ENCODE peak calls at places on chromosomes 4 and X, in seven cellular contexts. One of them, this sample, is unnamed.

GRCh38 chr4:69858683-69859082 is 1.3 kb downstream of the SULT1E1 start:
- DNase-seq in NCI-H146: no peak
- DNase-seq in GOT3: no peak
- DNase-seq in dorsolateral prefrontal cortex: no peak
- DNase-seq in NCI-H2171 treated with DMSO at 0.1 percent for 48 hours: peak
- DNase-seq in putamen: no peak
- DNase-seq in GM06990: no peak
- DNase-seq in this sample: peak

GRCh38 chr4:108416831-108417230 is 203.5 kb upstream of the RPL34 start:
- DNase-seq in NCI-H146: no peak
- DNase-seq in GOT3: no peak
- DNase-seq in dorsolateral prefrontal cortex: no peak
- DNase-seq in NCI-H2171 treated with DMSO at 0.1 percent for 48 hours: no peak
- DNase-seq in putamen: no peak
- DNase-seq in GM06990: no peak
- DNase-seq in this sample: no peak

GRCh38 chr4:118774321-118774720 is 61.6 kb downstream of the SEC24D start:
- DNase-seq in NCI-H146: no peak
- DNase-seq in GOT3: no peak
- DNase-seq in dorsolateral prefrontal cortex: no peak
- DNase-seq in NCI-H2171 treated with DMSO at 0.1 percent for 48 hours: no peak
- DNase-seq in putamen: no peak
- DNase-seq in GM06990: no peak
- DNase-seq in this sample: no peak

GRCh38 chr4:141127884-141128283 is 5.4 kb downstream of the RNF150 start:
- DNase-seq in NCI-H146: no peak
- DNase-seq in GOT3: no peak
- DNase-seq in dorsolateral prefrontal cortex: no peak
- DNase-seq in NCI-H2171 treated with DMSO at 0.1 percent for 48 hours: no peak
- DNase-seq in putamen: no peak
- DNase-seq in GM06990: no peak
- DNase-seq in this sample: peak

GRCh38 chrX:15737188-15737956 is 698 bp upstream of the CA5B start:
- DNase-seq in NCI-H146: no peak
- DNase-seq in GOT3: no peak
- DNase-seq in dorsolateral prefrontal cortex: no peak
- DNase-seq in NCI-H2171 treated with DMSO at 0.1 percent for 48 hours: no peak
- DNase-seq in putamen: no peak
- DNase-seq in GM06990: no peak
- DNase-seq in this sample: no peak

GRCh38 chr4:60195256-60195655 is 1004.9 kb upstream of the ADGRL3 start:
- DNase-seq in NCI-H146: no peak
- DNase-seq in GOT3: no peak
- DNase-seq in dorsolateral prefrontal cortex: no peak
- DNase-seq in NCI-H2171 treated with DMSO at 0.1 percent for 48 hours: no peak
- DNase-seq in putamen: no peak
- DNase-seq in GM06990: no peak
- DNase-seq in this sample: no peak

GRCh38 chr4:152451496-152451895 is 84.4 kb downstream of the FBXW7 start:
- DNase-seq in NCI-H146: no peak
- DNase-seq in GOT3: no peak
- DNase-seq in dorsolateral prefrontal cortex: no peak
- DNase-seq in NCI-H2171 treated with DMSO at 0.1 percent for 48 hours: no peak
- DNase-seq in putamen: no peak
- DNase-seq in GM06990: no peak
- DNase-seq in this sample: no peak

GRCh38 chr4:52873861-52874343 is 11.8 kb downstream of the RASL11B start:
- DNase-seq in NCI-H146: no peak
- DNase-seq in GOT3: no peak
- DNase-seq in dorsolateral prefrontal cortex: no peak
- DNase-seq in NCI-H2171 treated with DMSO at 0.1 percent for 48 hours: no peak
- DNase-seq in putamen: no peak
- DNase-seq in GM06990: no peak
- DNase-seq in this sample: no peak

GRCh38 chr4:186772936-186773335 is 49.3 kb upstream of the FAT1 start:
- DNase-seq in NCI-H146: no peak
- DNase-seq in GOT3: no peak
- DNase-seq in dorsolateral prefrontal cortex: no peak
- DNase-seq in NCI-H2171 treated with DMSO at 0.1 percent for 48 hours: no peak
- DNase-seq in putamen: no peak
- DNase-seq in GM06990: no peak
- DNase-seq in this sample: no peak

GRCh38 chr4:153467897-153468262 is 1.7 kb downstream of the TMEM131L start:
- DNase-seq in NCI-H146: no peak
- DNase-seq in GOT3: no peak
- DNase-seq in dorsolateral prefrontal cortex: no peak
- DNase-seq in NCI-H2171 treated with DMSO at 0.1 percent for 48 hours: no peak
- DNase-seq in putamen: no peak
- DNase-seq in GM06990: no peak
- DNase-seq in this sample: no peak

GRCh38 chrX:50596056-50596455 is 125.4 kb upstream of the DGKK start:
- DNase-seq in NCI-H146: no peak
- DNase-seq in GOT3: no peak
- DNase-seq in dorsolateral prefrontal cortex: no peak
- DNase-seq in NCI-H2171 treated with DMSO at 0.1 percent for 48 hours: no peak
- DNase-seq in putamen: no peak
- DNase-seq in GM06990: no peak
- DNase-seq in this sample: no peak

GRCh38 chr4:46886711-46887110 is 22.3 kb downstream of the COX7B2 start:
- DNase-seq in NCI-H146: no peak
- DNase-seq in GOT3: no peak
- DNase-seq in dorsolateral prefrontal cortex: no peak
- DNase-seq in NCI-H2171 treated with DMSO at 0.1 percent for 48 hours: no peak
- DNase-seq in putamen: no peak
- DNase-seq in GM06990: no peak
- DNase-seq in this sample: peak

GRCh38 chr4:119081943-119082342 is 53.7 kb upstream of the MYOZ2 start:
- DNase-seq in NCI-H146: no peak
- DNase-seq in GOT3: no peak
- DNase-seq in dorsolateral prefrontal cortex: no peak
- DNase-seq in NCI-H2171 treated with DMSO at 0.1 percent for 48 hours: no peak
- DNase-seq in putamen: no peak
- DNase-seq in GM06990: no peak
- DNase-seq in this sample: no peak

GRCh38 chr4:8854866-8855265 is 16.8 kb downstream of the HMX1 start:
- DNase-seq in NCI-H146: no peak
- DNase-seq in GOT3: no peak
- DNase-seq in dorsolateral prefrontal cortex: no peak
- DNase-seq in NCI-H2171 treated with DMSO at 0.1 percent for 48 hours: no peak
- DNase-seq in putamen: no peak
- DNase-seq in GM06990: no peak
- DNase-seq in this sample: no peak

GRCh38 chrX:7746861-7747260 is 96.1 kb upstream of the VCX start:
- DNase-seq in NCI-H146: no peak
- DNase-seq in GOT3: no peak
- DNase-seq in dorsolateral prefrontal cortex: no peak
- DNase-seq in NCI-H2171 treated with DMSO at 0.1 percent for 48 hours: no peak
- DNase-seq in putamen: no peak
- DNase-seq in GM06990: no peak
- DNase-seq in this sample: no peak

GRCh38 chr4:166657261-166657660 is 577.0 kb downstream of the SPOCK3 start:
- DNase-seq in NCI-H146: no peak
- DNase-seq in GOT3: no peak
- DNase-seq in dorsolateral prefrontal cortex: no peak
- DNase-seq in NCI-H2171 treated with DMSO at 0.1 percent for 48 hours: no peak
- DNase-seq in putamen: no peak
- DNase-seq in GM06990: no peak
- DNase-seq in this sample: no peak

GRCh38 chr4:158169931-158170690 is 2.7 kb downstream of the GASK1B start:
- DNase-seq in NCI-H146: peak
- DNase-seq in GOT3: no peak
- DNase-seq in dorsolateral prefrontal cortex: no peak
- DNase-seq in NCI-H2171 treated with DMSO at 0.1 percent for 48 hours: no peak
- DNase-seq in putamen: no peak
- DNase-seq in GM06990: no peak
- DNase-seq in this sample: peak

GRCh38 chr4:101197350-101197749 is 150.0 kb downstream of the PPP3CA start:
- DNase-seq in NCI-H146: peak
- DNase-seq in GOT3: no peak
- DNase-seq in dorsolateral prefrontal cortex: no peak
- DNase-seq in NCI-H2171 treated with DMSO at 0.1 percent for 48 hours: no peak
- DNase-seq in putamen: no peak
- DNase-seq in GM06990: no peak
- DNase-seq in this sample: no peak

GRCh38 chr4:88971536-88971935 is 85.4 kb downstream of the FAM13A start:
- DNase-seq in NCI-H146: no peak
- DNase-seq in GOT3: no peak
- DNase-seq in dorsolateral prefrontal cortex: no peak
- DNase-seq in NCI-H2171 treated with DMSO at 0.1 percent for 48 hours: no peak
- DNase-seq in putamen: no peak
- DNase-seq in GM06990: no peak
- DNase-seq in this sample: no peak

GRCh38 chr4:75745721-75746199 is 21.4 kb downstream of the USO1 start:
- DNase-seq in NCI-H146: no peak
- DNase-seq in GOT3: no peak
- DNase-seq in dorsolateral prefrontal cortex: no peak
- DNase-seq in NCI-H2171 treated with DMSO at 0.1 percent for 48 hours: no peak
- DNase-seq in putamen: no peak
- DNase-seq in GM06990: no peak
- DNase-seq in this sample: no peak

GRCh38 chr4:22170353-22170752 is 221.8 kb upstream of the KCNIP4 start:
- DNase-seq in NCI-H146: no peak
- DNase-seq in GOT3: no peak
- DNase-seq in dorsolateral prefrontal cortex: no peak
- DNase-seq in NCI-H2171 treated with DMSO at 0.1 percent for 48 hours: no peak
- DNase-seq in putamen: no peak
- DNase-seq in GM06990: no peak
- DNase-seq in this sample: no peak

GRCh38 chrX:100413231-100413630 is 3.2 kb upstream of the PCDH19 start:
- DNase-seq in NCI-H146: peak
- DNase-seq in GOT3: no peak
- DNase-seq in dorsolateral prefrontal cortex: no peak
- DNase-seq in NCI-H2171 treated with DMSO at 0.1 percent for 48 hours: peak
- DNase-seq in putamen: peak
- DNase-seq in GM06990: no peak
- DNase-seq in this sample: peak

GRCh38 chrX:42499620-42500019 is 278.3 kb downstream of the PPP1R2C start:
- DNase-seq in NCI-H146: no peak
- DNase-seq in GOT3: no peak
- DNase-seq in dorsolateral prefrontal cortex: no peak
- DNase-seq in NCI-H2171 treated with DMSO at 0.1 percent for 48 hours: no peak
- DNase-seq in putamen: no peak
- DNase-seq in GM06990: no peak
- DNase-seq in this sample: no peak

GRCh38 chr4:98462487-98462886 is 195.9 kb downstream of the TSPAN5 start:
- DNase-seq in NCI-H146: no peak
- DNase-seq in GOT3: no peak
- DNase-seq in dorsolateral prefrontal cortex: no peak
- DNase-seq in NCI-H2171 treated with DMSO at 0.1 percent for 48 hours: no peak
- DNase-seq in putamen: no peak
- DNase-seq in GM06990: no peak
- DNase-seq in this sample: no peak

GRCh38 chr4:128916832-128917231 is 107.3 kb downstream of the JADE1 start:
- DNase-seq in NCI-H146: no peak
- DNase-seq in GOT3: no peak
- DNase-seq in dorsolateral prefrontal cortex: no peak
- DNase-seq in NCI-H2171 treated with DMSO at 0.1 percent for 48 hours: no peak
- DNase-seq in putamen: peak
- DNase-seq in GM06990: peak
- DNase-seq in this sample: no peak

GRCh38 chr4:53586121-53586816 is 5.0 kb downstream of the LNX1 start:
- DNase-seq in NCI-H146: no peak
- DNase-seq in GOT3: no peak
- DNase-seq in dorsolateral prefrontal cortex: no peak
- DNase-seq in NCI-H2171 treated with DMSO at 0.1 percent for 48 hours: no peak
- DNase-seq in putamen: no peak
- DNase-seq in GM06990: no peak
- DNase-seq in this sample: no peak

GRCh38 chrX:129523076-129524055 is at the start of gene SMARCA1:
- DNase-seq in NCI-H146: peak
- DNase-seq in GOT3: peak
- DNase-seq in dorsolateral prefrontal cortex: peak
- DNase-seq in NCI-H2171 treated with DMSO at 0.1 percent for 48 hours: peak
- DNase-seq in putamen: peak
- DNase-seq in GM06990: no peak
- DNase-seq in this sample: no peak

GRCh38 chr4:168630445-168631187 is 133.8 kb downstream of the PALLD start:
- DNase-seq in NCI-H146: no peak
- DNase-seq in GOT3: no peak
- DNase-seq in dorsolateral prefrontal cortex: no peak
- DNase-seq in NCI-H2171 treated with DMSO at 0.1 percent for 48 hours: no peak
- DNase-seq in putamen: no peak
- DNase-seq in GM06990: no peak
- DNase-seq in this sample: no peak

GRCh38 chrX:24117288-24117687 is 32.2 kb upstream of the ZFX start:
- DNase-seq in NCI-H146: no peak
- DNase-seq in GOT3: no peak
- DNase-seq in dorsolateral prefrontal cortex: no peak
- DNase-seq in NCI-H2171 treated with DMSO at 0.1 percent for 48 hours: peak
- DNase-seq in putamen: peak
- DNase-seq in GM06990: no peak
- DNase-seq in this sample: peak

GRCh38 chrX:9525511-9526248 is 60.8 kb downstream of the TBL1X start:
- DNase-seq in NCI-H146: no peak
- DNase-seq in GOT3: no peak
- DNase-seq in dorsolateral prefrontal cortex: no peak
- DNase-seq in NCI-H2171 treated with DMSO at 0.1 percent for 48 hours: no peak
- DNase-seq in putamen: peak
- DNase-seq in GM06990: no peak
- DNase-seq in this sample: no peak

GRCh38 chr4:174408841-174409552 is 113.3 kb downstream of the HPGD start:
- DNase-seq in NCI-H146: no peak
- DNase-seq in GOT3: no peak
- DNase-seq in dorsolateral prefrontal cortex: no peak
- DNase-seq in NCI-H2171 treated with DMSO at 0.1 percent for 48 hours: no peak
- DNase-seq in putamen: no peak
- DNase-seq in GM06990: no peak
- DNase-seq in this sample: no peak

GRCh38 chr4:15488658-15489470 is 19.2 kb downstream of the CC2D2A start:
- DNase-seq in NCI-H146: no peak
- DNase-seq in GOT3: no peak
- DNase-seq in dorsolateral prefrontal cortex: no peak
- DNase-seq in NCI-H2171 treated with DMSO at 0.1 percent for 48 hours: no peak
- DNase-seq in putamen: no peak
- DNase-seq in GM06990: no peak
- DNase-seq in this sample: no peak

GRCh38 chr4:41095973-41096372 is 118.4 kb downstream of the APBB2 start:
- DNase-seq in NCI-H146: no peak
- DNase-seq in GOT3: no peak
- DNase-seq in dorsolateral prefrontal cortex: no peak
- DNase-seq in NCI-H2171 treated with DMSO at 0.1 percent for 48 hours: no peak
- DNase-seq in putamen: no peak
- DNase-seq in GM06990: peak
- DNase-seq in this sample: no peak

GRCh38 chr4:1842339-1842895 is 13.5 kb downstream of the LETM1 start:
- DNase-seq in NCI-H146: no peak
- DNase-seq in GOT3: no peak
- DNase-seq in dorsolateral prefrontal cortex: no peak
- DNase-seq in NCI-H2171 treated with DMSO at 0.1 percent for 48 hours: no peak
- DNase-seq in putamen: no peak
- DNase-seq in GM06990: no peak
- DNase-seq in this sample: no peak

GRCh38 chr4:138897818-138898226 is 117.8 kb upstream of the NOCT start:
- DNase-seq in NCI-H146: peak
- DNase-seq in GOT3: no peak
- DNase-seq in dorsolateral prefrontal cortex: no peak
- DNase-seq in NCI-H2171 treated with DMSO at 0.1 percent for 48 hours: peak
- DNase-seq in putamen: no peak
- DNase-seq in GM06990: no peak
- DNase-seq in this sample: no peak

GRCh38 chrX:41010188-41010846 is 74.9 kb upstream of the USP9X start:
- DNase-seq in NCI-H146: peak
- DNase-seq in GOT3: peak
- DNase-seq in dorsolateral prefrontal cortex: peak
- DNase-seq in NCI-H2171 treated with DMSO at 0.1 percent for 48 hours: no peak
- DNase-seq in putamen: peak
- DNase-seq in GM06990: peak
- DNase-seq in this sample: peak

GRCh38 chr4:34202154-34202553 is 2042.2 kb downstream of the ARAP2 start:
- DNase-seq in NCI-H146: no peak
- DNase-seq in GOT3: no peak
- DNase-seq in dorsolateral prefrontal cortex: no peak
- DNase-seq in NCI-H2171 treated with DMSO at 0.1 percent for 48 hours: no peak
- DNase-seq in putamen: no peak
- DNase-seq in GM06990: no peak
- DNase-seq in this sample: no peak

GRCh38 chr4:31171362-31171761 is 451.2 kb downstream of the PCDH7 start:
- DNase-seq in NCI-H146: no peak
- DNase-seq in GOT3: no peak
- DNase-seq in dorsolateral prefrontal cortex: no peak
- DNase-seq in NCI-H2171 treated with DMSO at 0.1 percent for 48 hours: no peak
- DNase-seq in putamen: no peak
- DNase-seq in GM06990: no peak
- DNase-seq in this sample: no peak

This sample was measured in NCI-H446.